ENCODE peak calls at places on chromosomes 5 and 9, in eight cellular contexts. B is GM12865, E is stomach, I is astrocyte of the cerebellum, R is heart left ventricle, G is endothelial cell, O is AG04449, F is GM10248. N is an unnamed sample.

GRCh38 chr5:109718632-109719031 is 28.9 kb downstream of the MAN2A1 start:
- DNase-seq in B (no peak), E (no peak), I (no peak), R (no peak), G (no peak), O (no peak), F (no peak), N (no peak)

GRCh38 chr5:27241564-27242257 is 203.3 kb upstream of the CDH9 start:
- DNase-seq in B (no peak), E (no peak), I (peak), R (no peak), G (no peak), O (peak), F (no peak), N (no peak)

GRCh38 chr5:179368806-179369529 is 23.7 kb upstream of the ADAMTS2 start:
- DNase-seq in B (no peak), E (no peak), I (no peak), R (no peak), G (no peak), O (no peak), F (no peak), N (no peak)

GRCh38 chr5:1227669-1228068 is 2.5 kb downstream of the SLC6A18 start:
- DNase-seq in B (no peak), E (no peak), I (no peak), R (no peak), G (no peak), O (no peak), F (no peak), N (no peak)

GRCh38 chr9:95250462-95251058 is 66.9 kb downstream of the FANCC start:
- DNase-seq in B (no peak), E (no peak), I (no peak), R (no peak), G (no peak), O (no peak), F (no peak), N (no peak)

GRCh38 chr5:5179597-5179996 is 39.5 kb downstream of the ADAMTS16 start:
- DNase-seq in B (no peak), E (no peak), I (no peak), R (no peak), G (no peak), O (no peak), F (no peak), N (no peak)

GRCh38 chr5:122517091-122517490 is 205.1 kb downstream of the SNCAIP start:
- DNase-seq in B (no peak), E (no peak), I (no peak), R (no peak), G (no peak), O (no peak), F (no peak), N (no peak)

GRCh38 chr5:25028994-25029393 is 384.2 kb upstream of the CDH10 start:
- DNase-seq in B (no peak), E (no peak), I (no peak), R (no peak), G (no peak), O (no peak), F (no peak), N (no peak)

GRCh38 chr5:180072556-180072955 is 997 bp upstream of the RNF130 start:
- DNase-seq in B (no peak), E (no peak), I (no peak), R (no peak), G (no peak), O (no peak), F (no peak), N (no peak)

GRCh38 chr9:92983984-92984589 is 36.8 kb downstream of the FGD3 start:
- DNase-seq in B (peak), E (no peak), I (no peak), R (no peak), G (no peak), O (no peak), F (no peak), N (no peak)

GRCh38 chr5:56440871-56441740 is 208.0 kb upstream of the ANKRD55 start:
- DNase-seq in B (no peak), E (no peak), I (peak), R (no peak), G (no peak), O (no peak), F (no peak), N (no peak)

GRCh38 chr9:79581794-79582193 is 10.0 kb downstream of the TLE4 start:
- DNase-seq in B (no peak), E (no peak), I (peak), R (no peak), G (peak), O (peak), F (no peak), N (no peak)

GRCh38 chr5:73112359-73112758 is 8.0 kb upstream of the TMEM171 start:
- DNase-seq in B (no peak), E (no peak), I (no peak), R (no peak), G (no peak), O (no peak), F (no peak), N (no peak)

GRCh38 chr9:5799314-5799713 is 33.6 kb downstream of the ERMP1 start:
- DNase-seq in B (no peak), E (no peak), I (peak), R (no peak), G (no peak), O (no peak), F (no peak), N (no peak)

GRCh38 chr9:78578016-78578555 is 281.2 kb downstream of the PSAT1 start:
- DNase-seq in B (no peak), E (no peak), I (no peak), R (no peak), G (no peak), O (no peak), F (no peak), N (no peak)

GRCh38 chr5:176144508-176144907 is 93.7 kb upstream of the SIMC1 start:
- DNase-seq in B (no peak), E (no peak), I (no peak), R (no peak), G (no peak), O (no peak), F (no peak), N (no peak)

GRCh38 chr5:123089572-123089970 is 530 bp downstream of the PRDM6 start:
- DNase-seq in B (no peak), E (no peak), I (no peak), R (no peak), G (peak), O (no peak), F (no peak), N (peak)

GRCh38 chr9:130240410-130241197 is 25.0 kb upstream of the HMCN2 start:
- DNase-seq in B (peak), E (peak), I (peak), R (peak), G (peak), O (no peak), F (peak), N (peak)

GRCh38 chr5:76303917-76304316 is 99.2 kb upstream of the IQGAP2 start:
- DNase-seq in B (peak), E (peak), I (no peak), R (no peak), G (no peak), O (no peak), F (peak), N (peak)

GRCh38 chr5:176812269-176813259 is 2.2 kb downstream of the UNC5A start:
- DNase-seq in B (no peak), E (no peak), I (no peak), R (no peak), G (peak), O (no peak), F (peak), N (peak)

GRCh38 chr9:129665008-129665771 is at the start of gene PRRX2:
- DNase-seq in B (no peak), E (no peak), I (no peak), R (no peak), G (peak), O (no peak), F (no peak), N (peak)

DNA sequence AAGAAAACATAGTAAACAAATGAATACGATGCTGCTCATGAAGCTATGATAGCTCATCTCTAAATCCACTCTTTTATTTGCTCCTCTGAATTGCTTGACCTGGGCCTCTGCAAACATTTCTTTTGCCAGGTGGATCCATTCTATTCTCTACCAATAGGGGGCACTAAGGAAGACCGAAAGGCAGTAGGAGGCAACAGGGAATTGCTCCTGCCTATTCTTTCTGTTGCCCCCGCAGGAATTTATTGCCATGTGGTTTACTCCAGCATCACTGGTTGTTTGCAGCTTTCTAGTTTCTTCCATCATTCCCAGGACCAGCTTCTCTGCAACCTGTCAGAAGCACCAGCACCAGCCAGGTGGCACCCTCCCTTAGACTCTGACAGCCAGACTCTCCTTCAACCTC is 5.3 kb downstream of the GAPT start:
- DNase-seq in B (no peak), E (no peak), I (no peak), R (no peak), G (no peak), O (no peak), F (no peak), N (no peak)
- TF ChIP-seq CTCF in B (peak), E (no peak), I (no peak), R (no peak), G (peak), O (no peak), F (no peak), N (peak)

GRCh38 chr5:9194509-9194908 is 351.4 kb downstream of the SEMA5A start:
- DNase-seq in B (no peak), E (no peak), I (peak), R (no peak), G (no peak), O (no peak), F (no peak), N (no peak)
- TF ChIP-seq CTCF in B (no peak), E (no peak), I (no peak), R (no peak), G (no peak), O (no peak), F (no peak), N (no peak)

GRCh38 chr5:124746252-124746915 is at the start of gene ZNF608:
- DNase-seq in B (peak), E (no peak), I (peak), R (no peak), G (peak), O (no peak), F (no peak), N (no peak)
- TF ChIP-seq CTCF in B (no peak), E (no peak), I (peak), R (no peak), G (no peak), O (no peak), F (no peak), N (no peak)

DNA sequence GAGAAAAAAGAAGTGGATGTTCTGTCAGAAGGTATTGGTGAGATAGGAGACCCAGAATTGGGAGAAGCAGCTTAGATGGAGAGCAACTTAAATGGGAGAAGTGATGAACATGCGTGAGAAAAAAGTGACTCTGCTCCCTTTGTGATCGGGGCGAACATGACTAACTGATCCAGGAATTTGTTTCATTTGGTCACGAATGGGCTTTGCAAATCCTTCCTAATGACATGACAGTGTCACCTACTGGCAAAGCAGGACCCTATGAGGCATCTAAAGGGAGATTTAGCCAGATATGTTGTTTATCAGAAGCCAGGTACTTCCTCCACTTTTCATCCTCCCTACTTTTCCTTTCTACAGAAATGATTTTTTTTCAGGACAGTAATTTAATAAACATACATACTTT is 787.4 kb upstream of the RGMB start:
- DNase-seq in B (no peak), E (no peak), I (no peak), R (no peak), G (no peak), O (no peak), F (no peak), N (no peak)
- TF ChIP-seq CTCF in B (no peak), E (no peak), I (no peak), R (no peak), G (no peak), O (no peak), F (no peak), N (no peak)

GRCh38 chr5:127229185-127229889 is 61.3 kb upstream of the MEGF10 start:
- DNase-seq in B (peak), E (peak), I (no peak), R (peak), G (peak), O (no peak), F (peak), N (peak)
- TF ChIP-seq CTCF in B (peak), E (no peak), I (peak), R (no peak), G (no peak), O (no peak), F (no peak), N (no peak)

GRCh38 chr5:41432481-41433253 is 77.7 kb downstream of the PLCXD3 start:
- DNase-seq in B (no peak), E (no peak), I (no peak), R (no peak), G (no peak), O (no peak), F (no peak), N (no peak)

GRCh38 chr5:41435276-41435675 is 75.1 kb downstream of the PLCXD3 start:
- DNase-seq in B (no peak), E (peak), I (no peak), R (no peak), G (no peak), O (no peak), F (no peak), N (no peak)

DNA sequence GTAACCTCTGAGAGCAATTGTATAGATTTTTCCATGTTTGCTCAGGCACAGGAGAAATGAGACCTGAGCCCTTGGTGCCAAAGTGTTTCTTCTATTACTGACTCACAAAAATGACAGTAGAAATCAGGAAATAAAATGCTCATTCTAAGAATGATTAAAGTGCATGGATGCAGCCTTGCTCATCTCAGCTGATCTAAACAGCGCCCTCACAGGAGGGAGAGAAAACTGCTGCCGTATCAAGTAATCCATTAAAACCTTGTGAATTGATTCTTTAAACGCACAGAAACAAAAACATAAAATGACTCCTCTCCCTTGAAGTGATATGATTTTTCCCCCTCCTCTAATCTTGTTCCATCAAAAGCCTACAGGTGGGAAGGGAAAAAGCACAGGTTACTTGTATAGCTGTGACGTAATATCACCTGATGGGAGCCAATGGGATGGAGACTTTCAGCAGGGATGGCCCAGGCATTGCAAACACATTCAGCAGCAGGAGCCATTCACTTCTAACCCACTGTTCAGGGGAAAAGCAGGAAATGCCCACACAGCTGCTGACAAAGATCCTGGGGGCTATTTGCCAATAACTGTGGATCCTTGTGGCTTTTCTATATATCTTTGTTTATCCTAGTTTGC is 76.7 kb downstream of the PLCXD3 start:
- DNase-seq in B (no peak), E (no peak), I (no peak), R (no peak), G (no peak), O (no peak), F (no peak), N (no peak)
- TF ChIP-seq CTCF in B (peak), E (no peak), I (peak), R (no peak), G (peak), O (peak), F (no peak), N (peak)

GRCh38 chr9:125295642-125296041 is 34.0 kb downstream of the GAPVD1 start:
- DNase-seq in B (no peak), E (peak), I (no peak), R (no peak), G (no peak), O (no peak), F (no peak), N (no peak)
- TF ChIP-seq CTCF in B (no peak), E (no peak), I (no peak), R (no peak), G (no peak), O (no peak), F (no peak), N (no peak)

DNA sequence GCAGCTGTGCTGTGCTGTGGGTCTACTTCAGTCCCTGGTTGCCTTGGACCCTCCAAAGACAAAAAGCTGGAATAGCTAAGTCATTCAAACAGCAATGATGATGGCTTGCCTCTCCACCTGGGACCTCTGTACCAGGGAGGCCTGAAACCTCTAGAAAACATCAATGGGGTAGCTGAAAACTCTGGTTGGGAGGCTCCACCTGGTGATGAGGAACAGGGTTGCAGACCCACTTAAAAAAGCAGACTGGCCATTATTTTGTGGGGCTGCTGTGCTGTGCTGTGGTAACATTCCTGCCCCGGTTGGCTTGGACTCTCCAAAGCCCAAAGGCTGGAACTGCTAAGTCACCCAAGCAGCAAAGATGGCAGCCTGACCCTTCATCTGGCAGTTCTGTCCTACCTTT is 839.3 kb upstream of the ARRDC3 start:
- DNase-seq in B (no peak), E (no peak), I (no peak), R (no peak), G (no peak), O (no peak), F (no peak), N (no peak)
- TF ChIP-seq CTCF in B (no peak), E (no peak), I (peak), R (no peak), G (no peak), O (no peak), F (no peak), N (no peak)

N was measured in GM13977.